ENCODE peak calls at places on chromosome 17, in seven cellular contexts. C is dorsolateral prefrontal cortex; A is stimulated activated CD4-positive, alpha-beta T cell treated with anti-CD3 and anti-CD28 coated beads, TNF-alpha, amount 100 ng/mL, for 4 hours; U is lower leg skin; H is thyroid gland; Q is CD8-positive, alpha-beta T cell; D is GM10248. F is an unnamed sample.

GRCh38 chr17:50807014-50807413 is 28.4 kb upstream of the WFIKKN2 start:
- DNase-seq in U (no peak), H (no peak), A (no peak), Q (no peak), D (no peak), C (no peak), F (no peak)

GRCh38 chr17:6677158-6677831 is 25.7 kb downstream of the C17orf100 start:
- DNase-seq in A (no peak), C (no peak), Q (no peak), U (no peak), D (no peak), H (no peak), F (peak; percentile 54)

GRCh38 chr17:82385559-82386255 is 14.1 kb downstream of the UTS2R start:
- DNase-seq in A (no peak), C (no peak), D (no peak), U (no peak), Q (no peak), H (no peak), F (no peak)

GRCh38 chr17:82859431-82860403 is 19.9 kb upstream of the ZNF750 start:
- DNase-seq in A (peak; percentile 37), D (peak; percentile 73), C (peak; percentile 49), Q (peak; percentile 41), U (no peak), H (peak; percentile 98), F (peak; percentile 93)

GRCh38 chr17:35241520-35241919 is 1.4 kb upstream of the SLFN5 start:
- DNase-seq in U (no peak), A (peak; percentile 38), Q (peak; percentile 18), D (no peak), H (no peak), C (no peak), F (no peak)

GRCh38 chr17:8818047-8818446 is 18.9 kb upstream of the MFSD6L start:
- DNase-seq in U (peak; percentile 64), H (no peak), Q (no peak), C (no peak), A (no peak), D (no peak), F (no peak)

GRCh38 chr17:4895121-4895520 is 4.2 kb upstream of the C17orf107 start:
- DNase-seq in D (no peak), A (no peak), C (no peak), U (no peak), Q (no peak), H (no peak), F (no peak)

GRCh38 chr17:1040216-1040600 is 43.3 kb downstream of the TIMM22 start:
- DNase-seq in U (no peak), D (no peak), A (no peak), C (no peak), H (no peak), Q (no peak), F (no peak)

GRCh38 chr17:81512984-81513668 is 527 bp upstream of the ACTG1 start:
- DNase-seq in A (no peak), U (peak; percentile 94), C (no peak), D (no peak), H (peak; percentile 76), Q (peak; percentile 55), F (no peak)

GRCh38 chr17:73093286-73093685 is 798 bp upstream of the SLC39A11 start:
- DNase-seq in U (peak; percentile 70), D (no peak), A (no peak), Q (no peak), C (no peak), H (no peak), F (no peak)

GRCh38 chr17:49290690-49291326 is 60.2 kb upstream of the PHOSPHO1 start:
- DNase-seq in Q (no peak), H (peak; percentile 7), A (no peak), U (no peak), D (no peak), C (no peak), F (peak; percentile 52)

GRCh38 chr17:39553326-39553945 is 54.3 kb downstream of the NEUROD2 start:
- DNase-seq in Q (no peak), D (no peak), U (no peak), A (no peak), C (no peak), H (no peak), F (peak; percentile 60)

GRCh38 chr17:3665834-3666233 is 2.5 kb downstream of the TAX1BP3 start:
- DNase-seq in D (no peak), Q (no peak), U (no peak), A (no peak), C (no peak), H (no peak), F (no peak)

GRCh38 chr17:81701288-81702071 is 1.7 kb upstream of the MRPL12 start:
- DNase-seq in D (no peak), A (no peak), Q (no peak), U (no peak), H (no peak), C (no peak), F (no peak)

GRCh38 chr17:72134560-72135399 is 14.0 kb downstream of the SOX9 start:
- DNase-seq in U (no peak), A (no peak), Q (no peak), D (no peak), H (no peak), C (no peak), F (no peak)

GRCh38 chr17:60160829-60161501 is 11.2 kb downstream of the CA4 start:
- DNase-seq in C (no peak), D (peak; percentile 49), A (no peak), Q (no peak), U (no peak), H (no peak), F (peak; percentile 11)

GRCh38 chr17:28968269-28968913 is 17.1 kb upstream of the PHF12 start:
- DNase-seq in U (no peak), A (no peak), H (peak; percentile 55), D (no peak), Q (no peak), C (no peak), F (no peak)

GRCh38 chr17:30576326-30576861 is 99.2 kb downstream of the GOSR1 start:
- DNase-seq in D (no peak), C (no peak), H (no peak), A (no peak), U (peak; percentile 62), Q (no peak), F (no peak)

GRCh38 chr17:75078097-75079022 is 9.4 kb upstream of the SLC16A5 start:
- DNase-seq in A (no peak), D (peak; percentile 74), H (no peak), C (no peak), Q (no peak), U (no peak), F (peak; percentile 94)

GRCh38 chr17:77375917-77376651 is 235.3 kb downstream of the SEC14L1 start:
- DNase-seq in C (no peak), D (no peak), A (peak; percentile 48), Q (peak; percentile 61), H (no peak), U (no peak), F (no peak)

GRCh38 chr17:79022507-79022991 is 1.4 kb upstream of the C1QTNF1 start:
- DNase-seq in U (peak; percentile 86), C (no peak), A (no peak), H (no peak), Q (no peak), D (no peak), F (no peak)

F was measured in hepatic stellate cell.